ENCODE peak calls at places on chromosomes 16 and 17, in seven cellular contexts. Y is K562, F is H1, U is SK-N-SH, P is GM12878, N is GM12892, R is HepG2. X is an unnamed sample.

GRCh38 chr17:35536664-35537160 is 766 bp downstream of the SLFN12L start:
- DNase-seq in Y (no peak), F (no peak), U (no peak), P (no peak), N (no peak), R (no peak), X (no peak)

GRCh38 chr16:19704321-19705130 is 13.5 kb downstream of the KNOP1 start:
- DNase-seq in Y (no peak), F (no peak), U (no peak), P (no peak), N (no peak), R (no peak), X (no peak)

GRCh38 chr16:46582313-46582712 is 38.9 kb downstream of the SHCBP1 start:
- DNase-seq in Y (no peak), F (no peak), U (no peak), P (no peak), N (no peak), R (no peak), X (no peak)

GRCh38 chr17:19343671-19344151 is 18.8 kb downstream of the B9D1 start:
- DNase-seq in Y (no peak), F (no peak), U (no peak), P (no peak), N (no peak), R (no peak), X (no peak)

GRCh38 chr16:67215690-67216089 is 11.2 kb upstream of the TMEM208 start:
- DNase-seq in Y (no peak), F (no peak), U (no peak), P (no peak), N (no peak), R (no peak), X (no peak)

GRCh38 chr17:14019186-14019956 is 49.9 kb upstream of the COX10 start:
- DNase-seq in Y (peak; percentile 9), F (no peak), U (no peak), P (no peak), N (no peak), R (no peak), X (no peak)

GRCh38 chr16:78392585-78393195 is 293.2 kb downstream of the WWOX start:
- DNase-seq in Y (no peak), F (no peak), U (no peak), P (no peak), N (no peak), R (no peak), X (no peak)

GRCh38 chr16:10981697-10982216 is 37.4 kb downstream of the CLEC16A start:
- DNase-seq in Y (no peak), F (no peak), U (peak; percentile 53), P (no peak), N (no peak), R (peak; percentile 45), X (no peak)

GRCh38 chr17:1907216-1907631 is 77.4 kb downstream of the RPA1 start:
- DNase-seq in Y (no peak), F (no peak), U (no peak), P (no peak), N (no peak), R (no peak), X (no peak)

GRCh38 chr17:488993-489757 is 136.6 kb upstream of the RPH3AL start:
- DNase-seq in Y (no peak), F (no peak), U (peak; percentile 67), P (no peak), N (no peak), R (peak; percentile 37), X (no peak)

GRCh38 chr16:81096715-81097208 is 567 bp upstream of the GCSH start:
- DNase-seq in Y (no peak), F (no peak), U (no peak), P (no peak), N (no peak), R (no peak), X (no peak)

GRCh38 chr17:60333628-60334031 is 58.3 kb downstream of the USP32 start:
- DNase-seq in Y (no peak), F (no peak), U (peak; percentile 30), P (no peak), N (no peak), R (no peak), X (no peak)

GRCh38 chr17:61422116-61422799 is 22.6 kb downstream of the TBX2 start:
- DNase-seq in Y (peak; percentile 1), F (no peak), U (no peak), P (no peak), N (no peak), R (no peak), X (no peak)

GRCh38 chr16:1080801-1081733 is 8.5 kb downstream of the SSTR5 start:
- DNase-seq in Y (no peak), F (no peak), U (no peak), P (no peak), N (no peak), R (no peak), X (no peak)

GRCh38 chr17:81534157-81535006 is 6.2 kb downstream of the FSCN2 start:
- DNase-seq in Y (no peak), F (no peak), U (peak; percentile 80), P (no peak), N (no peak), R (no peak), X (no peak)

GRCh38 chr16:19715566-19715965 is 2.5 kb downstream of the KNOP1 start:
- DNase-seq in Y (no peak), F (no peak), U (no peak), P (no peak), N (no peak), R (no peak), X (no peak)

GRCh38 chr17:76816590-76817135 is 51.5 kb upstream of the MGAT5B start:
- DNase-seq in Y (peak; percentile 74), F (peak; percentile 53), U (peak; percentile 85), P (no peak), N (no peak), R (peak; percentile 44), X (peak; percentile 46)

GRCh38 chr17:51373489-51374194 is 113.3 kb downstream of the UTP18 start:
- DNase-seq in Y (no peak), F (no peak), U (no peak), P (no peak), N (no peak), R (no peak), X (no peak)

GRCh38 chr17:51374220-51374619 is 113.9 kb downstream of the UTP18 start:
- DNase-seq in Y (no peak), F (no peak), U (no peak), P (no peak), N (no peak), R (no peak), X (no peak)

GRCh38 chr17:51366866-51367265 is 106.5 kb downstream of the UTP18 start:
- DNase-seq in Y (no peak), F (no peak), U (no peak), P (no peak), N (no peak), R (no peak), X (no peak)

GRCh38 chr17:51371732-51372151 is 111.4 kb downstream of the UTP18 start:
- DNase-seq in Y (peak; percentile 63), F (peak; percentile 67), U (peak; percentile 85), P (peak; percentile 28), N (no peak), R (peak; percentile 69), X (peak; percentile 14)

GRCh38 chr17:51372345-51373004 is 112.1 kb downstream of the UTP18 start:
- DNase-seq in Y (peak; percentile 88), F (no peak), U (no peak), P (peak; percentile 82), N (peak; percentile 36), R (peak; percentile 72), X (peak; percentile 53)
- TF ChIP-seq TAF1 in Y (no peak), F (no peak), U (no peak), P (no peak), N (no peak), R (no peak), X (no peak)

DNA sequence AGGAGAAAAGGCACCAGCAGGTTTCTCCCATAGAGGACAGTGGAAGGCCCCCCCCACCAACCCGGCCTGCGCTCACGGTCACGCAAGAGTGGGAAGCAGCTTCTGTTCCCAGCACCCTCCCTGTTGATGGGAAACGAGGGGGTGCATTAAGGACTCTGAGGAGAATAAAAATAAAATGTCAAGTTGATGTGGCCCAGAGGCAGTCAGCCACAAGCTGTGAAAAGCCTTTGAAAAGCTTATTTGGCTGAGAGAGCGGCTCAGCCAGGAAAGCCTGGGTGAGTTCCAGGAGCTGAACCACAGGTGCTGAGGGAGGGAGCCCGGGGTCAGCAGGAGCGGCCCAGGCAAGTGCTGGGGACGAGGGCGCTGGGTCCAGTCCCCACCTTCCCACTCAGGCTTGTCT is 26.9 kb upstream of the SPATA32 start:
- DNase-seq in Y (no peak), F (no peak), U (no peak), P (no peak), N (no peak), R (no peak), X (no peak)
- TF ChIP-seq POLR2AphosphoS5 in Y (no peak), F (no peak), U (no peak), P (no peak), N (peak; percentile 3), R (no peak), X (no peak)

GRCh38 chr16:20875358-20875656 is 24.9 kb downstream of the DCUN1D3 start:
- DNase-seq in Y (no peak), F (no peak), U (no peak), P (no peak), N (no peak), R (no peak), X (no peak)

GRCh38 chr16:20874088-20874581 is 26.0 kb downstream of the DCUN1D3 start:
- DNase-seq in Y (no peak), F (no peak), U (no peak), P (no peak), N (no peak), R (no peak), X (no peak)

GRCh38 chr16:20871258-20871657 is 28.9 kb downstream of the DCUN1D3 start:
- DNase-seq in Y (no peak), F (no peak), U (no peak), P (no peak), N (no peak), R (no peak), X (no peak)

GRCh38 chr16:20871935-20872815 is 28.0 kb downstream of the DCUN1D3 start:
- DNase-seq in Y (no peak), F (no peak), U (no peak), P (no peak), N (no peak), R (no peak), X (no peak)

GRCh38 chr16:20873331-20873730 is 26.8 kb downstream of the DCUN1D3 start:
- DNase-seq in Y (no peak), F (no peak), U (no peak), P (no peak), N (no peak), R (no peak), X (no peak)
- TF ChIP-seq TAF1 in Y (no peak), F (no peak), U (no peak), P (no peak), N (no peak), R (no peak), X (no peak)

GRCh38 chr16:56936491-56936890 is 4.5 kb downstream of the HERPUD1 start:
- DNase-seq in Y (no peak), F (no peak), U (no peak), P (no peak), N (no peak), R (no peak), X (no peak)

GRCh38 chr16:56941092-56941491 is 9.2 kb downstream of the HERPUD1 start:
- DNase-seq in Y (no peak), F (no peak), U (no peak), P (no peak), N (no peak), R (no peak), X (no peak)

GRCh38 chr16:56939801-56940200 is 7.9 kb downstream of the HERPUD1 start:
- DNase-seq in Y (peak; percentile 42), F (no peak), U (no peak), P (no peak), N (no peak), R (no peak), X (no peak)

GRCh38 chr16:56936950-56937349 is 5.0 kb downstream of the HERPUD1 start:
- DNase-seq in Y (no peak), F (no peak), U (no peak), P (no peak), N (no peak), R (no peak), X (no peak)

GRCh38 chr16:56938664-56939513 is 6.9 kb downstream of the HERPUD1 start:
- DNase-seq in Y (no peak), F (no peak), U (no peak), P (no peak), N (no peak), R (no peak), X (no peak)
- TF ChIP-seq POLR2AphosphoS5 in Y (peak; percentile 23), F (no peak), U (no peak), P (peak; percentile 91), N (peak; percentile 84), R (peak; percentile 61), X (no peak)

X was measured in GM12891.